ENCODE peak calls at places on chromosomes 4 and X, in four cellular contexts. One of them, this sample, is unnamed.

GRCh38 chrX:104343408-104344129 is 88.8 kb upstream of the ESX1 start:
- DNase-seq in GM06990: no peak
- DNase-seq in foreskin fibroblast: peak; percentile 49
- DNase-seq in fibroblast of pulmonary artery: peak; percentile 85
- DNase-seq in this sample: peak; percentile 94

GRCh38 chr4:84474107-84474506 is 25.0 kb downstream of the NKX6-1 start:
- DNase-seq in GM06990: no peak
- DNase-seq in foreskin fibroblast: no peak
- DNase-seq in fibroblast of pulmonary artery: no peak
- DNase-seq in this sample: no peak

GRCh38 chrX:14753436-14753835 is 119.4 kb downstream of the FANCB start:
- DNase-seq in GM06990: no peak
- DNase-seq in foreskin fibroblast: no peak
- DNase-seq in fibroblast of pulmonary artery: no peak
- DNase-seq in this sample: no peak

GRCh38 chrX:72306851-72307645 is 1.3 kb upstream of the CITED1 start:
- DNase-seq in foreskin fibroblast: peak; percentile 63
- DNase-seq in GM06990: peak; percentile 48
- DNase-seq in fibroblast of pulmonary artery: peak; percentile 66
- DNase-seq in this sample: peak; percentile 71

GRCh38 chrX:70979136-70979762 is 48.4 kb upstream of the SLC7A3 start:
- DNase-seq in GM06990: no peak
- DNase-seq in fibroblast of pulmonary artery: peak; percentile 60
- DNase-seq in foreskin fibroblast: peak; percentile 28
- DNase-seq in this sample: peak; percentile 41

GRCh38 chr4:95265814-95266740 is 282.7 kb downstream of the UNC5C start:
- DNase-seq in fibroblast of pulmonary artery: peak; percentile 38
- DNase-seq in GM06990: no peak
- DNase-seq in foreskin fibroblast: no peak
- DNase-seq in this sample: no peak

GRCh38 chr4:166128452-166128851 is 255.4 kb downstream of the TLL1 start:
- DNase-seq in GM06990: no peak
- DNase-seq in fibroblast of pulmonary artery: peak; percentile 59
- DNase-seq in foreskin fibroblast: peak; percentile 15
- DNase-seq in this sample: peak; percentile 67

GRCh38 chrX:153782324-153782723 is 1.5 kb downstream of the SRPK3 start:
- DNase-seq in foreskin fibroblast: no peak
- DNase-seq in fibroblast of pulmonary artery: no peak
- DNase-seq in GM06990: no peak
- DNase-seq in this sample: no peak

GRCh38 chrX:39972340-39972739 is 125.4 kb downstream of the BCOR start:
- DNase-seq in GM06990: no peak
- DNase-seq in fibroblast of pulmonary artery: peak; percentile 23
- DNase-seq in foreskin fibroblast: peak; percentile 24
- DNase-seq in this sample: peak; percentile 42

GRCh38 chr4:118410143-118410542 is 57.3 kb upstream of the PRSS12 start:
- DNase-seq in foreskin fibroblast: peak; percentile 62
- DNase-seq in GM06990: no peak
- DNase-seq in fibroblast of pulmonary artery: peak; percentile 53
- DNase-seq in this sample: peak; percentile 29

GRCh38 chr4:3302164-3302785 is 9.5 kb downstream of the RGS12 start:
- DNase-seq in fibroblast of pulmonary artery: no peak
- DNase-seq in GM06990: peak; percentile 62
- DNase-seq in foreskin fibroblast: no peak
- DNase-seq in this sample: no peak

GRCh38 chr4:3304831-3305609 is 12.2 kb downstream of the RGS12 start:
- DNase-seq in GM06990: no peak
- DNase-seq in foreskin fibroblast: no peak
- DNase-seq in fibroblast of pulmonary artery: peak; percentile 49
- DNase-seq in this sample: no peak

GRCh38 chr4:3303840-3304715 is 11.3 kb downstream of the RGS12 start:
- DNase-seq in foreskin fibroblast: no peak
- DNase-seq in fibroblast of pulmonary artery: no peak
- DNase-seq in GM06990: no peak
- DNase-seq in this sample: no peak

GRCh38 chr4:3302786-3303444 is 10.1 kb downstream of the RGS12 start:
- DNase-seq in foreskin fibroblast: no peak
- DNase-seq in GM06990: no peak
- DNase-seq in fibroblast of pulmonary artery: no peak
- DNase-seq in this sample: no peak

GRCh38 chr4:3303445-3303824 is 10.6 kb downstream of the RGS12 start:
- DNase-seq in foreskin fibroblast: no peak
- DNase-seq in fibroblast of pulmonary artery: no peak
- DNase-seq in GM06990: no peak
- DNase-seq in this sample: no peak
- H3K4me3 ChIP-seq in foreskin fibroblast: no peak overlapping the region
- H3K4me3 ChIP-seq in fibroblast of pulmonary artery: no peak overlapping the region
- H3K4me3 ChIP-seq in GM06990: no peak overlapping the region
- H3K4me3 ChIP-seq in this sample: no peak overlapping the region

GRCh38 chrX:131801911-131802310 is 221.2 kb upstream of the STK26 start:
- DNase-seq in foreskin fibroblast: no peak
- DNase-seq in GM06990: no peak
- DNase-seq in fibroblast of pulmonary artery: no peak
- DNase-seq in this sample: no peak

GRCh38 chrX:131801066-131801465 is 222.0 kb upstream of the STK26 start:
- DNase-seq in foreskin fibroblast: no peak
- DNase-seq in fibroblast of pulmonary artery: peak; percentile 10
- DNase-seq in GM06990: no peak
- DNase-seq in this sample: no peak

DNA sequence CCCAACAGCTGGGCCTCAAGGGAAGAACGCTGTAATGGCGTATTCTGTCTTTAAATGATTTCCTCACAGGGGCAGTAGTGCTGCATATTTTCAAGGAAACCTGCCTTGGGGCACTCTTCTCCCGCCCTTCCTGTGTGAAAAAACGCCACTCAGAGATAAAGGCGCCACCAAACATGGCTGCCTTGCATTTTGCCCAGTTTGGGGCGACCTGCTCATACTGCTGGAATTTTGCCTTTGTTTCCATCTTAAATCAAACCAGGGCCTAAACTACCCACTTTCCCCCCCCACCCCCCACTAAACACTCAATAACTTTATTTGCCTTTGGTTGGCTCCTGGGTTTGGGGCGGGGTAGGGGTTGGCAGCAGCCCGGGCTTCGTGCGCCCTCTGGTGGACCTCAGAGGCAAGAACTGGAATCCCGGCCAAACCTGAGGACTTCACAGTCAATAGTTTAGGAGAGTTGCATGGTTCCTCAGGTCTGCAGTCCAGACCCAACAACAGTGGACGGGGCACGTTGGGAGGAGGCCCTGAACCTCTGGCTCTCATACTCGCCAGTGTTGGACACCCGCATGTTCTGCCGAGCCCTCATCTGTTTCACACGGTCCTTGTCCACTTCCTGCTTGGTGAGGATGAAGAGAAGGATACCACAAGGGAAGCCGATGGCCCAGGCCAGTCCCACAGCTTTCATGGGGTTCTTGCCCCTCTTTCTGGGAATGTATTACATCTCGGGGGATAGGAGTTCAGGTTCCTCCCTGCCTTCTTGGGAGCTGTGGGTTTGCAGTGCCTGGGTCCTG is 220.1 kb upstream of the STK26 start:
- DNase-seq in foreskin fibroblast: no peak
- DNase-seq in GM06990: peak; percentile 72
- DNase-seq in fibroblast of pulmonary artery: no peak
- DNase-seq in this sample: peak; percentile 63
- H3K4me3 ChIP-seq in foreskin fibroblast: no peak overlapping the region
- H3K4me3 ChIP-seq in GM06990: peak overlapping the region; percentile 39
- H3K4me3 ChIP-seq in fibroblast of pulmonary artery: no peak overlapping the region
- H3K4me3 ChIP-seq in this sample: peak overlapping the region; percentile 50

GRCh38 chr4:177356191-177356590 is 46.5 kb downstream of the NEIL3 start:
- DNase-seq in foreskin fibroblast: no peak
- DNase-seq in GM06990: no peak
- DNase-seq in fibroblast of pulmonary artery: no peak
- DNase-seq in this sample: no peak
- H3K4me3 ChIP-seq in foreskin fibroblast: no peak overlapping the region
- H3K4me3 ChIP-seq in GM06990: no peak overlapping the region
- H3K4me3 ChIP-seq in fibroblast of pulmonary artery: no peak overlapping the region
- H3K4me3 ChIP-seq in this sample: no peak overlapping the region

GRCh38 chr4:116796022-116796421 is 289.4 kb downstream of the TRAM1L1 start:
- DNase-seq in fibroblast of pulmonary artery: no peak
- DNase-seq in foreskin fibroblast: no peak
- DNase-seq in GM06990: no peak
- DNase-seq in this sample: no peak
- H3K4me3 ChIP-seq in fibroblast of pulmonary artery: no peak overlapping the region
- H3K4me3 ChIP-seq in foreskin fibroblast: no peak overlapping the region
- H3K4me3 ChIP-seq in GM06990: no peak overlapping the region
- H3K4me3 ChIP-seq in this sample: no peak overlapping the region

GRCh38 chr4:124420166-124420695 is 292.3 kb downstream of the ANKRD50 start:
- DNase-seq in foreskin fibroblast: no peak
- DNase-seq in fibroblast of pulmonary artery: no peak
- DNase-seq in GM06990: no peak
- DNase-seq in this sample: no peak

GRCh38 chr4:124414641-124415040 is 297.9 kb downstream of the ANKRD50 start:
- DNase-seq in GM06990: no peak
- DNase-seq in fibroblast of pulmonary artery: peak; percentile 30
- DNase-seq in foreskin fibroblast: peak; percentile 50
- DNase-seq in this sample: peak; percentile 76

GRCh38 chr4:124415206-124415605 is 297.3 kb downstream of the ANKRD50 start:
- DNase-seq in fibroblast of pulmonary artery: peak; percentile 47
- DNase-seq in foreskin fibroblast: peak; percentile 62
- DNase-seq in GM06990: no peak
- DNase-seq in this sample: peak; percentile 8
- H3K4me3 ChIP-seq in fibroblast of pulmonary artery: peak overlapping the region; percentile 4
- H3K4me3 ChIP-seq in foreskin fibroblast: peak overlapping the region; percentile 28
- H3K4me3 ChIP-seq in GM06990: no peak overlapping the region
- H3K4me3 ChIP-seq in this sample: no peak overlapping the region

DNA sequence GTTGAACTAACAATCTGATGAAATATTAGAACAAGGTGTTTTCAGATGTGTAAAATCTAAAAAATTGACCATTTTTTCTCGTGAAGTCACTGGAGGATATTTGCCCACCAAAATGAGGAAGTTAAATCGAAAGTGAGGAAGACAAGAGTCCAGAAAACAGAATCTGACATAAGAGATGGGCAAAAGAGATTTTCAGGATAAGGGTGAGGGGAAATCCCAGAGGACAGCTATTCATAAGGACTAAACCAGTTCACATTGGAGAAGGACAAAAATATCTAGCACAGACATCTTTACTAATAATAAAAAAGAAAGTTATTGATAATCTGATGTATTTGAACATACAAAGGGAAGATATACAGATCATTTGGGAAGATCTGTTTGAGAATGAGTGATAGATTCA is 18.7 kb upstream of the ALG13 start:
- DNase-seq in foreskin fibroblast: no peak
- DNase-seq in GM06990: no peak
- DNase-seq in fibroblast of pulmonary artery: no peak
- DNase-seq in this sample: no peak
- H3K4me3 ChIP-seq in foreskin fibroblast: no peak overlapping the region
- H3K4me3 ChIP-seq in GM06990: no peak overlapping the region
- H3K4me3 ChIP-seq in fibroblast of pulmonary artery: no peak overlapping the region
- H3K4me3 ChIP-seq in this sample: no peak overlapping the region

GRCh38 chr4:25861422-25861926 is 1.3 kb downstream of the SEL1L3 start:
- DNase-seq in foreskin fibroblast: no peak
- DNase-seq in fibroblast of pulmonary artery: peak; percentile 77
- DNase-seq in GM06990: no peak
- DNase-seq in this sample: peak; percentile 30

GRCh38 chr4:25862411-25863346 is at the start of gene SEL1L3:
- DNase-seq in fibroblast of pulmonary artery: no peak
- DNase-seq in foreskin fibroblast: no peak
- DNase-seq in GM06990: peak; percentile 70
- DNase-seq in this sample: peak; percentile 27

GRCh38 chr4:25859429-25860148 is 3.2 kb downstream of the SEL1L3 start:
- DNase-seq in fibroblast of pulmonary artery: peak; percentile 14
- DNase-seq in GM06990: no peak
- DNase-seq in foreskin fibroblast: no peak
- DNase-seq in this sample: no peak

GRCh38 chr4:25861951-25862410 is 807 bp downstream of the SEL1L3 start:
- DNase-seq in foreskin fibroblast: no peak
- DNase-seq in fibroblast of pulmonary artery: peak; percentile 54
- DNase-seq in GM06990: peak; percentile 51
- DNase-seq in this sample: peak; percentile 49

DNA sequence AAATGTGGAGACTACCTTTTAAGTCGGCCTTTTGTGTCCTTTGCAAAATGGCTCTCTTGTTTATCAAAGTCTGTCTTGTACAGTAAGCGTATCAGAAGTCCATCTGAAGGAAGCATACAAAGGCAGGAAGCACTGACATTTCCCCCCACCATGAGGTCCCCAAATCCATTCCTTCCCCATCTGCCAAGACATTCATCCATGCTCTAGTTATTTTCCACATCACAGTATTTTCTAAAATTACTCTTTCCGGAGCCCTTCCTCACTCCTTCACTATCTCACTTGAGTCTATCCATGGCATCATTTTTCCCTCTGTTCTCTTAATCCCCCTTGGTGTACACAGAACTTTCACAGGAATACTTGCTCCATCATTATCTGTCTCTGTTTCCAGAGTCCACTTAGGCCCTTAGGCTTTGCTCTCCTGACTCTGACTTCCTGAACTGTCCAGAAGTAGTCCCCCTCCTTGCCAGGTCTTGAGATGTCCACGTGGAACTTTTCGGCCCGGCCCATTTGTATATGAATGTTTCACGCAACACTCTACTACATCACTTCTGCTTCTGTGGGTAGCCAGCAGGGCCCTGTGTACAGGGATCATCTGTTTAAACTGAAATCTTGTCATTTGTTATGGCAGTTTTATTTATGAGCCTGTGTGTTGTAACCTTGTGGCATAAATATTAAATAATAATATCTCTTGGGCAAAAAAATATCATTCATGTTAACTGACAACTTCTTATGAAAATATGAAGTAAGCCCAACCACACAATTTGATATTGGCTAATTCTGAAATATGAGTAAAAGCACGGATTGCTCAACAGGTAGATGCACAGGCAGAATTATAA is 2.0 kb downstream of the SEL1L3 start:
- DNase-seq in foreskin fibroblast: no peak
- DNase-seq in fibroblast of pulmonary artery: peak; percentile 63
- DNase-seq in GM06990: no peak
- DNase-seq in this sample: no peak
- H3K4me3 ChIP-seq in foreskin fibroblast: no peak overlapping the region
- H3K4me3 ChIP-seq in fibroblast of pulmonary artery: peak overlapping the region; percentile 69
- H3K4me3 ChIP-seq in GM06990: peak overlapping the region; percentile 71
- H3K4me3 ChIP-seq in this sample: peak overlapping the region; percentile 87

GRCh38 chr4:153090670-153091385 is 113.4 kb upstream of the TRIM2 start:
- DNase-seq in fibroblast of pulmonary artery: no peak
- DNase-seq in foreskin fibroblast: no peak
- DNase-seq in GM06990: no peak
- DNase-seq in this sample: no peak

GRCh38 chr4:153094435-153094834 is 109.8 kb upstream of the TRIM2 start:
- DNase-seq in GM06990: no peak
- DNase-seq in fibroblast of pulmonary artery: no peak
- DNase-seq in foreskin fibroblast: no peak
- DNase-seq in this sample: no peak

GRCh38 chr4:153099391-153100140 is 104.7 kb upstream of the TRIM2 start:
- DNase-seq in GM06990: no peak
- DNase-seq in fibroblast of pulmonary artery: no peak
- DNase-seq in foreskin fibroblast: no peak
- DNase-seq in this sample: no peak

GRCh38 chr4:153095448-153096204 is 108.6 kb upstream of the TRIM2 start:
- DNase-seq in GM06990: no peak
- DNase-seq in fibroblast of pulmonary artery: no peak
- DNase-seq in foreskin fibroblast: no peak
- DNase-seq in this sample: no peak

DNA sequence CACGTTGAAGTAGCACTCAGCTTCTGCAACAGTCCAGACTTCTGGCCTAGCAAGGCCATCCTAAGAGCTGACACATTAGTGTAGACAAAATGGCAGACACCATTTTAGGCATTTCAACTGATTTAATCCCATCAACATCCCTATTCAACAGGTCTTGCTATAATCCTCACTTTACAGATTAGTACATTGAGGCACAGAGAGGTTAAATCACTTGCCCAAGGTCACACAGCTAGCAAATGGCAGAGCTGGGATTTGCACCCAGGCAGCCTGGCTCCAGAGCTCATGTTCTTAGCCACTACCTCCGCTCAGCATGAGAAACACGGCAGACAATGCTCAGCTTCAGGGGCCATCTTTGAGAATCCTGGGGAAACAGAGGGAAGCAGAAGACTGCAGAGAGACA is 107.9 kb upstream of the TRIM2 start:
- DNase-seq in fibroblast of pulmonary artery: no peak
- DNase-seq in GM06990: no peak
- DNase-seq in foreskin fibroblast: no peak
- DNase-seq in this sample: no peak
- H3K4me3 ChIP-seq in fibroblast of pulmonary artery: no peak overlapping the region
- H3K4me3 ChIP-seq in GM06990: no peak overlapping the region
- H3K4me3 ChIP-seq in foreskin fibroblast: no peak overlapping the region
- H3K4me3 ChIP-seq in this sample: no peak overlapping the region

This sample was measured in PC-3.